ENCODE peak calls at places on chromosome 17, in four cellular contexts. R, U, H and Q are unnamed samples.

GRCh38 chr17:51540151-51540550 is 279.8 kb downstream of the UTP18 start:
- DNase-seq in R (no peak), U (no peak), H (peak; percentile 7), Q (no peak)

GRCh38 chr17:67280279-67280678 is 35.3 kb upstream of the HELZ start:
- DNase-seq in R (no peak), U (no peak), H (no peak), Q (peak; percentile 83)

GRCh38 chr17:56897646-56898424 is 16.0 kb downstream of the TRIM25 start:
- DNase-seq in R (no peak), U (no peak), H (no peak), Q (no peak)

GRCh38 chr17:6507535-6507934 is 48.8 kb downstream of the PITPNM3 start:
- DNase-seq in R (no peak), U (peak; percentile 90), H (no peak), Q (no peak)

GRCh38 chr17:67053438-67054000 is 9.2 kb downstream of the CACNG1 start:
- DNase-seq in R (peak; percentile 30), U (no peak), H (no peak), Q (no peak)

GRCh38 chr17:30519166-30519565 is 42.0 kb downstream of the GOSR1 start:
- DNase-seq in R (no peak), U (no peak), H (no peak), Q (no peak)

GRCh38 chr17:68431661-68432071 is 25.6 kb downstream of the WIPI1 start:
- DNase-seq in R (peak; percentile 41), U (peak; percentile 45), H (peak; percentile 46), Q (no peak)

GRCh38 chr17:74043976-74044375 is 159.5 kb upstream of the RPL38 start:
- DNase-seq in R (no peak), U (peak; percentile 32), H (no peak), Q (peak; percentile 36)

DNA sequence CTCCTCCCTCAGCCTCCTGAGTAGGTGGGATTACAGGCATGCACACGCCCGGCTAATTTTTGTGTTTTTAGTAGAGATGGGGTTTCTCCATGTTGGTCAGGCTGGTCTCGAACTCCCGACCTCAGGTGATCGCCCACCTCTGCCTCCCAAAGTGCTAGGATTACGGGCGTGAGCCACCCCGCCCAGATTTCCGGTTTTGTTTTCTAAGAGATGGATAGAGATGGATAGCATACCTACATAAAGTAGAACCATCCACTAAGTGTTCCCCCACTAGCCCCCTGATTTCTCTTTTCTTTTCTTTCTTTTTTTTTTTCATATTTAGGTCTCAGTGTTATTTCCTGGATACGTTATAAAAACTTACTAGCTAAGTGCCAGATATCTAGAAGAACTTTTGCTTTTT is 2.0 kb downstream of the WSB1 start:
- DNase-seq in R (no peak), U (peak; percentile 9), H (no peak), Q (no peak)
- H3K4me1 ChIP-seq in R (peaks cover 12% of the 10 kb centered on the region), U (peaks cover 19% of the 10 kb centered on the region), H (peaks cover 42% of the 10 kb centered on the region), Q (no peaks in the 10 kb centered on the region)

DNA sequence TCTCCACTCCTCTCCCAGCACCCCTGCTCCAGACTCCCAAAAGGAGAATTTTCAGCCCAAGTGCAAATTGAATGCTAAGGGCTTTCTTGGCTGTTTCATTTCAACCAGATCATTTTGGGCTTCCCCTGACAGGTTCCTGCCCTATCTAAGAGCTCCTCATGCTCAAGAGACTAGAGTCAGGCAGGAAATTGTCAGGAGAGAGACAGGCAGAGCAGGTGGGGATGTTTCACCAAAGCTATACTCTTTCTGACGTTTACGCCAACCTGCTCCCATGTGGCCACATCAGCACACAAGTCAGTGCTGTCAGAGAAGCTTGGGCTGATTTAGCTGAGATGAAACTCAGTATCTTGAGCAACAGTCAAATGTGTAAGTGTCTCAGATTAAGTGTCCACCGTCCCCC is 31.4 kb downstream of the HIC1 start:
- DNase-seq in R (no peak), U (no peak), H (no peak), Q (no peak)
- H3K27ac ChIP-seq in R (peak overlapping the region; percentile 89), U (no peak overlapping the region), H (no peak overlapping the region), Q (peak overlapping the region; percentile 69)

GRCh38 chr17:34827008-34827407 is 134.3 kb downstream of the CCT6B start:
- DNase-seq in R (no peak), U (peak; percentile 6), H (no peak), Q (peak; percentile 11)
- H3K4me1 ChIP-seq in R (no peaks in the 10 kb centered on the region), U (peaks cover 8% of the 10 kb centered on the region), H (no peaks in the 10 kb centered on the region), Q (no peaks in the 10 kb centered on the region)

GRCh38 chr17:79022507-79022991 is 1.4 kb upstream of the C1QTNF1 start:
- DNase-seq in R (no peak), U (no peak), H (no peak), Q (no peak)
- H3K27ac ChIP-seq in R (no peak overlapping the region), U (no peak overlapping the region), H (no peak overlapping the region), Q (peak overlapping the region; percentile 13)

GRCh38 chr17:17669851-17670232 is 11.4 kb upstream of the RAI1 start:
- DNase-seq in R (no peak), U (no peak), H (no peak), Q (no peak)

GRCh38 chr17:17671369-17672119 is 9.7 kb upstream of the RAI1 start:
- DNase-seq in R (no peak), U (no peak), H (peak; percentile 2), Q (no peak)

GRCh38 chr17:17670701-17671319 is 10.4 kb upstream of the RAI1 start:
- DNase-seq in R (no peak), U (no peak), H (no peak), Q (no peak)

GRCh38 chr17:17675416-17675815 is 5.8 kb upstream of the RAI1 start:
- DNase-seq in R (no peak), U (no peak), H (no peak), Q (no peak)

DNA sequence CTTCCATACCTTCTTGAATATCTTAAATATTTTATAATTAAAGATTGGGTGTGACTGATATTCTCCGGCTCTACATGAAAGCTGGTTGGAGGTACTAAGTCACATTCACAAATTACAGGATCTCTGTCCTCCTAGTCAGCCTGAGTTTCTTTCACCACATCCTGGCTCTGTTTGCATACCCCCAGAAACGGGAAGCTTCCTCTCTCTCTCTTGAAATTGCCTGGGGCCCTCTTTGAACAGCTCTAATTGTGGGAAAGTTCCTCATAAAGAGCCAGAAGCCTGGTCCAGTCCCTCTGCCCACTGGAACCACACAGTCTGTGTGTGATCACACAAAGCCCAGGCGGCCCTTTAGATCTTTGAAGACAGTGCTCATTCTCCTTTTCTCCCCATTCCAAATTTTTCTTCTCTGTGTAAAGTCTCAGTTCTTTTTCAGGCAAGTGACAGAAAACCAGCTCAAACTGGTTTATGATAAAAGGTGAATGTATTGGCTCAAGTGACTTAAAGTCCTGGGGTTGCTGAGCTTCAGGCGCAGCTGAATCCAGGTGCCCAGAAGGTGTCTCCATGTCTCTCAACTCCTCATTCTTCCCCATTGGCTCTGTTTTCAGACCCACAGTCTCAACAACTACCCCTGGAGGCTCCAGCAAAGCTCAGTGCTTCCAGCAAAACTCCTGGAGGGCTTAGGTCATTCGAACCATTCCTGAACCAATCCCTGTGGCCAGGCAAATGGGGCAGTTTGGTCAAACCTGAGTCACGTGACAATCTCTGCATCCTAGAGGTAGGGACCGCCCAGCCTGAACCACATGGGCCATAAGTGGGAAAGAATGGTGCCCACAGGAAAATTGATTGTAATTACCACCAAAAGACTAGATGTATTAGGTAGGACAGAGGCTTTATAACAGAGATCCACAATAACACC is 8.5 kb upstream of the RAI1 start:
- DNase-seq in R (no peak), U (peak; percentile 59), H (peak; percentile 2), Q (no peak)
- H3K4me1 ChIP-seq in R (no peaks in the 10 kb centered on the region), U (peaks cover 25% of the 10 kb centered on the region), H (peaks cover 25% of the 10 kb centered on the region), Q (no peaks in the 10 kb centered on the region)

DNA sequence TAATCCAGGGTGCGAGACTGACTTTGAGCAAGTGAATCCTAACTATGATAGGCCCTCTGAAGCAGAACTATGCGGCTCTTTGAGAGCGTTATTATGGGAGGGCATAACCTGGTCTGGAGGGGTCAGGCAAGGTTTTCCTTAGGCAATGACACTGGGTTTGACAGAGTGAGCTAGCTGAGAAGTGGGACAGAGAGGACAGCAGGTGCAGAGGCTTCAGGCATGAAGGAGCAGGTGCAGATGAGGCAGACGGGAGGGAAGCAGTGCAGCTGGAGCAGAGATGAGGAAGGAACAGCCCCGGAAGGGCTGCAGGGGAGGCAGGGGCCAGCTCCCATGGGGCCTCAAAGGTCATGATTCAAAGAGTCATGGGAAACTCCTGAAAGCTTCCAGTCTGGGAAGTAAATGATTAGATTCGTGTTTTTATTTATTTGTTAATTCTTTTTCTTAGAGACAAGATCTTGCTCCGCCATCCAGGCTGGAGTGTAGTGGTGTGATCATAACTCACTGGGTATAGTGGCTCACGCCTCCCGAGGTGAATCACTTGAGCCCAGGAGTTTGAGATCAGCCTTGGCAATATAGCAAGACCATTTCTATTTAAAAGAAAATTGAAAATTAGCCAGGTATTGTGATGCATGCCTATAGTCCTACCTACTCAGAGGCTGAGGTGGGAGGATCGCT is 5.4 kb downstream of the MARCHF10 start:
- DNase-seq in R (no peak), U (no peak), H (no peak), Q (no peak)
- H3K27ac ChIP-seq in R (no peak overlapping the region), U (no peak overlapping the region), H (no peak overlapping the region), Q (no peak overlapping the region)

GRCh38 chr17:350706-351435 is 1.7 kb downstream of the RPH3AL start:
- DNase-seq in R (peak; percentile 71), U (peak; percentile 77), H (no peak), Q (no peak)
- H3K4me1 ChIP-seq in R (no peaks in the 10 kb centered on the region), U (peaks cover 47% of the 10 kb centered on the region), H (no peaks in the 10 kb centered on the region), Q (peaks cover 3% of the 10 kb centered on the region)